ENCODE peak calls at places on chromosome 2, in four cellular contexts. P, D, W and V are unnamed samples.
A peak's percentile ranks its signal among the peaks of the same experiment; 100 is the strongest.

GRCh38 chr2:178825183-178825582 is 18.0 kb upstream of the TTN start:
- DNase-seq in W (peak; percentile 84), D (peak; percentile 80), P (peak; percentile 29), V (peak; percentile 38)

GRCh38 chr2:109457366-109457765 is 156.4 kb downstream of the SEPTIN10 start:
- DNase-seq in D (no peak), P (no peak), W (no peak), V (no peak)

GRCh38 chr2:135189148-135189547 is 137.1 kb downstream of the RAB3GAP1 start:
- DNase-seq in P (no peak), W (no peak), D (no peak), V (no peak)

GRCh38 chr2:75134802-75135201 is 64.5 kb downstream of the TACR1 start:
- DNase-seq in P (no peak), W (no peak), D (no peak), V (no peak)

GRCh38 chr2:239695728-239696240 is 295.0 kb upstream of the HDAC4 start:
- DNase-seq in P (no peak), D (no peak), W (no peak), V (no peak)

GRCh38 chr2:188580738-188581137 is 289.1 kb downstream of the GULP1 start:
- DNase-seq in P (no peak), D (no peak), W (peak; percentile 20), V (no peak)

GRCh38 chr2:230472619-230473018 is 56.6 kb downstream of the SP100 start:
- DNase-seq in D (peak; percentile 4), P (peak; percentile 43), W (peak; percentile 75), V (peak; percentile 32)

GRCh38 chr2:174688079-174688478 is 76.2 kb downstream of the CHRNA1 start:
- DNase-seq in W (peak; percentile 35), P (peak; percentile 62), D (peak; percentile 53), V (no peak)

GRCh38 chr2:134845719-134846118 is 7.3 kb downstream of the ACMSD start:
- DNase-seq in W (peak; percentile 88), D (no peak), P (no peak), V (peak; percentile 61)

GRCh38 chr2:109237792-109238191 is 108.8 kb downstream of the SH3RF3 start:
- DNase-seq in D (no peak), P (no peak), W (no peak), V (no peak)

GRCh38 chr2:122105171-122105884 is 349.9 kb downstream of the TSN start:
- DNase-seq in W (no peak), D (no peak), P (no peak), V (no peak)

GRCh38 chr2:137950238-137950637 is 14.0 kb upstream of the HNMT start:
- DNase-seq in W (no peak), D (no peak), P (no peak), V (no peak)

GRCh38 chr2:60341151-60341550 is 212.3 kb downstream of the BCL11A start:
- DNase-seq in W (no peak), D (no peak), P (no peak), V (no peak)

GRCh38 chr2:205706769-205707375 is 24.6 kb downstream of the NRP2 start:
- DNase-seq in P (peak; percentile 89), D (peak; percentile 93), W (peak; percentile 98), V (peak; percentile 91)

GRCh38 chr2:38601463-38602135 is 1.1 kb downstream of the HNRNPLL start:
- DNase-seq in P (peak; percentile 56), W (peak; percentile 63), D (peak; percentile 60), V (no peak)

GRCh38 chr2:73268831-73269685 is 15.2 kb downstream of the FBXO41 start:
- DNase-seq in D (peak; percentile 15), W (peak; percentile 32), P (peak; percentile 32), V (peak; percentile 36)

GRCh38 chr2:170271340-170271739 is 93.4 kb downstream of the MYO3B start:
- DNase-seq in W (no peak), D (no peak), P (peak; percentile 1), V (peak; percentile 15)

GRCh38 chr2:225276207-225276606 is 123.3 kb upstream of the NYAP2 start:
- DNase-seq in W (no peak), D (no peak), P (no peak), V (no peak)

GRCh38 chr2:203720011-203720410 is 13.6 kb downstream of the CD28 start:
- DNase-seq in P (no peak), D (no peak), W (no peak), V (no peak)
- H3K27ac ChIP-seq in P (no peak overlapping the region), D (no peak overlapping the region), W (no peak overlapping the region), V (no peak overlapping the region)

GRCh38 chr2:241228860-241229516 is 40.5 kb downstream of the ANO7 start:
- DNase-seq in P (no peak), D (peak; percentile 14), W (no peak), V (no peak)
- TF ChIP-seq CTCF in P (no peak), D (no peak), W (no peak), V (no peak)

GRCh38 chr2:236979664-236980063 is 106.0 kb upstream of the COPS8 start:
- DNase-seq in D (no peak), W (no peak), P (no peak), V (no peak)
- H3K27ac ChIP-seq in D (no peak overlapping the region), W (no peak overlapping the region), P (no peak overlapping the region), V (no peak overlapping the region)

GRCh38 chr2:176269319-176270099 is at the start of gene MTX2:
- DNase-seq in D (peak; percentile 78), W (peak; percentile 73), P (peak; percentile 78), V (peak; percentile 71)
- TF ChIP-seq CTCF in D (peak; percentile 10), W (no peak), P (peak; percentile 3), V (peak; percentile 31)

DNA sequence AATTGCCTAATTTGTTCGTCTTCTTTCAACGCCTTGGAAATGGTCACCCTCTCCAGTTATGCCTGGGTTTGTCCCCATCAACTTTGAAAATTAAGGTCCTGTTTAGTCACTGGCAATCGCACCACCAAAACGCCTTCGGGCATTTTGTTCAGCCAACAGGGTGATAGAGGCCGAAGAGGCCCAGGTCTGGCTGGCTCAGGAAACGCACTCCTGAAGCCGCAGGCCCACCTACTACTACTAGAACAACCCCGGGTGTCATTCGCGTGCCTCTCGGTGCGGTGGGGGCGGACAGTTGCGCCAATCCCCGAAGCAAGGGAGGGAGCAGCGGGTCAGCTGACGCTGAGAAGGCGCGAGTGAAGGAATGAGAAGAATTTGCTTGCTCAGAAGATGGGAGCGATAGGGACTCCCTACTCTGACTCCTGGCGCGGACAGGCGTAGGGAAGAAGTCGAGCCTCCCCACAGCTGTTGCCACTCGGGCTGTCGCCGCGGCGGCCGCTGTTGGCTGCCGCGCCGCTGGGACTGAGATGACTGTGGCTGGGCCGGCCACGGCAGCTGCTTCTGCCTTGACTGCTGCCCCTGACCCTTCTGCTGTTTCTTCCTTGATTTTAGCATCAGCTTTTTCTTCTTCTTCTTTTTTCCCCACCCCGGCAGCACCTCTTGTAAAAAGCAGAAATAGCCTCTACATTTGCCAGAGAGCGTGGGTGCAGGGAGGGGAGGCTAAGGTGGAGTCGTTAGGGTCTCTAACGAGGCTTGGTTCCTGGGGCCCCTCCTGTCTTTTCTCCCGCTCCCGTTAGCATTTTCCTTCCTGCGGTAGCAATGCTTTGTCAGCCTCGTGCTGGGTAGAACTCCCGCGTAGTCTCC is 387.6 kb downstream of the FIGN start:
- DNase-seq in W (peak; percentile 96), P (peak; percentile 95), D (peak; percentile 71), V (peak; percentile 43)
- H3K27ac ChIP-seq in W (peak overlapping the region; percentile 91), P (peak overlapping the region; percentile 97), D (peak overlapping the region; percentile 98), V (no peak overlapping the region)